ENCODE peak calls at places on chromosomes 7 and 10, in ten cellular contexts. R is heart left ventricle, O is AG04449, D is retinal pigment epithelial cell, V is fibroblast of villous mesenchyme, Y is HFFc6, K is activated B cell treated with CpG ODN at 0.5 μM for 24 hours, X is neural crest cell, P is ovary, N is sigmoid colon. Q is an unnamed sample.

GRCh38 chr10:79038841-79039201 is 29.9 kb upstream of the ZMIZ1 start:
- DNase-seq in R (no peak), O (no peak), D (no peak), V (peak; percentile 78), Y (no peak), K (no peak), X (no peak), P (peak; percentile 16), N (peak; percentile 40), Q (no peak)

GRCh38 chr7:1295776-1296726 is 63.4 kb downstream of the UNCX start:
- DNase-seq in R (no peak), O (no peak), D (no peak), V (no peak), Y (no peak), K (no peak), X (no peak), P (no peak), N (no peak), Q (no peak)

GRCh38 chr10:17109475-17110207 is 20.0 kb downstream of the CUBN start:
- DNase-seq in R (no peak), O (peak; percentile 24), D (no peak), V (peak; percentile 41), Y (peak; percentile 75), K (no peak), X (no peak), P (no peak), N (no peak), Q (no peak)

GRCh38 chr7:141700848-141701371 is 1.1 kb downstream of the DENND11 start:
- DNase-seq in R (no peak), O (no peak), D (no peak), V (peak; percentile 7), Y (peak; percentile 7), K (peak; percentile 18), X (no peak), P (no peak), N (no peak), Q (no peak)

GRCh38 chr10:84008878-84009277 is 130.4 kb upstream of the GHITM start:
- DNase-seq in R (no peak), O (no peak), D (no peak), V (no peak), Y (no peak), K (no peak), X (peak; percentile 15), P (no peak), N (no peak), Q (no peak)

GRCh38 chr10:4081691-4082111 is 296.7 kb upstream of the KLF6 start:
- DNase-seq in R (peak; percentile 43), O (no peak), D (peak; percentile 17), V (peak; percentile 82), Y (peak; percentile 30), K (no peak), X (no peak), P (peak; percentile 51), N (no peak), Q (no peak)

GRCh38 chr7:76185187-76185915 is 16.3 kb upstream of the SRRM3 start:
- DNase-seq in R (no peak), O (no peak), D (no peak), V (no peak), Y (no peak), K (no peak), X (no peak), P (no peak), N (no peak), Q (no peak)

GRCh38 chr7:66921918-66922486 is 977 bp downstream of the TMEM248 start:
- DNase-seq in R (no peak), O (no peak), D (no peak), V (no peak), Y (no peak), K (peak; percentile 24), X (no peak), P (no peak), N (no peak), Q (no peak)

GRCh38 chr10:77037735-77038411 is 599.7 kb downstream of the KCNMA1 start:
- DNase-seq in R (no peak), O (no peak), D (no peak), V (no peak), Y (no peak), K (no peak), X (no peak), P (no peak), N (no peak), Q (no peak)

GRCh38 chr7:74092964-74093339 is 9.3 kb downstream of the LIMK1 start:
- DNase-seq in R (peak; percentile 60), O (no peak), D (no peak), V (peak; percentile 37), Y (no peak), K (no peak), X (no peak), P (peak; percentile 60), N (peak; percentile 76), Q (no peak)

GRCh38 chr10:78471723-78472541 is 438.3 kb downstream of the RPS24 start:
- DNase-seq in R (no peak), O (no peak), D (no peak), V (peak; percentile 18), Y (no peak), K (no peak), X (no peak), P (peak; percentile 64), N (peak; percentile 87), Q (no peak)

GRCh38 chr7:150842716-150843115 is 9.6 kb upstream of the AOC1 start:
- DNase-seq in R (no peak), O (no peak), D (no peak), V (no peak), Y (no peak), K (no peak), X (no peak), P (peak; percentile 17), N (no peak), Q (no peak)

DNA sequence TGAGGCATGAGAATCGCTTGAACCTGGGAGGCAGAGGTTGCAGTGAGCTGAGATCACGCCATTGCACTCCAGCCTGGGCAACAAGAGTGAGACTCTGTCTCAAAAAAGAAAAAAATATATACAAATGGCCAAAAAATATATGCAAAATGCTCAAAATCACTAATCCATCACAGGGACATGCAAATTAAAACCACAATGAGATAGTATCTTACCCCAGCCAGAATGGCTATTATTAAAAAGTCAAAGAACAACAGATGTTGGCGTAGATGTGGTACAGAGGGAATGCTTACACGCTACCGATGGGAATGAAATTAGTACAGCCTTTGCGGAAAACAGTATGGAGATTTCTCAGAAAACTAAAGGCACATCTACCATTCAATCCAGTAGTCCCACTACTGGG is 17.4 kb downstream of the SNX8 start:
- DNase-seq in R (no peak), O (no peak), D (no peak), V (no peak), Y (no peak), K (no peak), X (no peak), P (no peak), N (no peak), Q (no peak)
- TF ChIP-seq CTCF in R (no peak), O (no peak), D (no peak), V (no peak), Y (no peak), K (no peak), X (no peak), P (no peak), N (no peak), Q (no peak)

DNA sequence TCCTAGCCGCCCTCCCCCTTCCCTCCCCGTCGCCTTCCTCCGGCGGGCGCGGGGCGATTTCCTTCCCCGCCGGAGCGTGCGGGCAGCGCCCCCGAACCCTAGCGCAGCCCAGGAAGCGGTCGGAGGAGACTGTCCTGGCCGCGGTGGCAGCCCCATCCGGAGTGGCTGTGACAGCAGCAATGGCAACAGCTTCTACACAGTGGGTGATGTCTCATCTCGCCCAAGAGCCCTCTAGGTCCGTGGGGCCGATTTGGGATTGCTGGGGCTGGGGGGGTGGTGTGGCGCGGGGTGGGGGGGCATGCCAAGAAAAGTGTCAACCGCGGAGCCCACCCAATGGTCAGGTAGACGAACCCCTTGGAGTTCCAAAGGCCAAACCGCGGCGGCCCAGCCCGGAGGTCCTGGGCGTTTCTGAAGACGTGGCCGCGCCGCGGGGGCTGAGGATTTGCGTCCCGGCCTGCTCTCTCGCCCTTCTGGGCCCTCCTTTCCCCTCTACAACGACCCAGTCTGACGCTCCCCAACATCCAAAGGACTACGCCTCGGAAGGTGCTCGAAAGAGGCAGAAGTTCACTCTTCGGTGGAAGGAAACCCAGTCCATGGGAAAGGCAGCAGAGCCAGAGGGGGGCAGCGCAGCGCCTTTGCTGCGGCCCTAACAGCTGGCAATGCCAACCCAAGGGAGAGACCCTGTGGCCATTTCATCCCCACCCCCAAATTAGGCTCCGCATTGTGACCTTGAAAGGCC is 603 bp upstream of the TWIST1 start:
- DNase-seq in R (no peak), O (no peak), D (no peak), V (peak; percentile 11), Y (no peak), K (no peak), X (no peak), P (no peak), N (peak; percentile 66), Q (no peak)
- TF ChIP-seq CTCF in R (no peak), O (peak; percentile 35), D (peak; percentile 24), V (peak; percentile 23), Y (peak; percentile 35), K (no peak), X (no peak), P (no peak), N (no peak), Q (no peak)

GRCh38 chr7:144775735-144776134 is 60.1 kb downstream of the TPK1 start:
- DNase-seq in R (no peak), O (no peak), D (no peak), V (no peak), Y (no peak), K (no peak), X (no peak), P (no peak), N (no peak), Q (no peak)
- TF ChIP-seq CTCF in R (no peak), O (no peak), D (no peak), V (no peak), Y (no peak), K (no peak), X (no peak), P (no peak), N (no peak), Q (no peak)

GRCh38 chr7:3270362-3270761 is 30.7 kb upstream of the SDK1 start:
- DNase-seq in R (no peak), O (no peak), D (no peak), V (no peak), Y (no peak), K (no peak), X (no peak), P (no peak), N (no peak), Q (no peak)

GRCh38 chr7:3272691-3273141 is 28.3 kb upstream of the SDK1 start:
- DNase-seq in R (no peak), O (no peak), D (peak; percentile 40), V (peak; percentile 73), Y (no peak), K (no peak), X (no peak), P (no peak), N (no peak), Q (no peak)

GRCh38 chr7:3267928-3268690 is 32.9 kb upstream of the SDK1 start:
- DNase-seq in R (no peak), O (peak; percentile 17), D (no peak), V (peak; percentile 96), Y (no peak), K (no peak), X (no peak), P (no peak), N (no peak), Q (no peak)

GRCh38 chr7:3266240-3266639 is 34.8 kb upstream of the SDK1 start:
- DNase-seq in R (no peak), O (no peak), D (no peak), V (no peak), Y (no peak), K (no peak), X (no peak), P (no peak), N (no peak), Q (no peak)

GRCh38 chr7:3271298-3271697 is 29.8 kb upstream of the SDK1 start:
- DNase-seq in R (no peak), O (no peak), D (no peak), V (no peak), Y (no peak), K (no peak), X (no peak), P (no peak), N (no peak), Q (no peak)
- TF ChIP-seq CTCF in R (no peak), O (no peak), D (no peak), V (no peak), Y (no peak), K (no peak), X (no peak), P (no peak), N (no peak), Q (no peak)